ENCODE peak calls at places on chromosome 12, in seven cellular contexts. A is A549, N is PC-3, E is lung, R is stomach, W is astrocyte of the spinal cord, U is fibroblast of the aortic adventitia. Q is an unnamed sample.
A peak's percentile ranks its signal among the peaks of the same experiment; 100 is the strongest.

GRCh38 chr12:109738209-109738608 is 24.6 kb downstream of the FAM222A start:
- DNase-seq in A (no peak), N (no peak), E (no peak), R (peak; percentile 25), W (no peak), U (no peak), Q (no peak)

GRCh38 chr12:22410497-22410896 is 76.0 kb upstream of the ST8SIA1 start:
- DNase-seq in A (no peak), N (peak; percentile 93), E (no peak), R (no peak), W (no peak), U (no peak), Q (no peak)

GRCh38 chr12:111251099-111251498 is 117.8 kb downstream of the PHETA1 start:
- DNase-seq in A (no peak), N (no peak), E (no peak), R (no peak), W (no peak), U (no peak), Q (no peak)

GRCh38 chr12:85468356-85469157 is 188.5 kb downstream of the ALX1 start:
- DNase-seq in A (peak; percentile 28), N (peak; percentile 93), E (peak; percentile 39), R (peak; percentile 27), W (peak; percentile 69), U (peak; percentile 80), Q (peak; percentile 59)

GRCh38 chr12:2286051-2286450 is 233.3 kb downstream of the CACNA1C start:
- DNase-seq in A (no peak), N (no peak), E (no peak), R (no peak), W (no peak), U (no peak), Q (no peak)

GRCh38 chr12:68292157-68292940 is 38.9 kb upstream of the IL22 start:
- DNase-seq in A (no peak), N (no peak), E (no peak), R (no peak), W (no peak), U (no peak), Q (no peak)

GRCh38 chr12:85963322-85963721 is 89.2 kb downstream of the NTS start:
- DNase-seq in A (no peak), N (no peak), E (no peak), R (no peak), W (no peak), U (peak; percentile 8), Q (no peak)

GRCh38 chr12:20631711-20632110 is 63.4 kb upstream of the SLCO1C1 start:
- DNase-seq in A (no peak), N (no peak), E (no peak), R (no peak), W (peak; percentile 63), U (peak; percentile 88), Q (peak; percentile 85)

GRCh38 chr12:116693259-116694227 is 44.3 kb downstream of the SPRING1 start:
- DNase-seq in A (no peak), N (no peak), E (no peak), R (peak; percentile 35), W (no peak), U (no peak), Q (no peak)

GRCh38 chr12:93361159-93361919 is 16.4 kb upstream of the NUDT4 start:
- DNase-seq in A (no peak), N (no peak), E (no peak), R (no peak), W (peak; percentile 67), U (peak; percentile 88), Q (peak; percentile 74)

GRCh38 chr12:56894698-56895368 is 39.4 kb downstream of the SDR9C7 start:
- DNase-seq in A (no peak), N (peak; percentile 34), E (no peak), R (no peak), W (no peak), U (no peak), Q (no peak)
- TF ChIP-seq CTCF in A (no peak), N (no peak), E (no peak), R (no peak), W (no peak), U (no peak), Q (no peak)

GRCh38 chr12:30795660-30796507 is 41.1 kb upstream of the CAPRIN2 start:
- DNase-seq in A (peak; percentile 77), N (peak; percentile 77), E (peak; percentile 48), R (peak; percentile 37), W (peak; percentile 92), U (peak; percentile 77), Q (peak; percentile 35)
- TF ChIP-seq CTCF in A (no peak), N (no peak), E (no peak), R (no peak), W (no peak), U (peak; percentile 39), Q (peak; percentile 9)

DNA sequence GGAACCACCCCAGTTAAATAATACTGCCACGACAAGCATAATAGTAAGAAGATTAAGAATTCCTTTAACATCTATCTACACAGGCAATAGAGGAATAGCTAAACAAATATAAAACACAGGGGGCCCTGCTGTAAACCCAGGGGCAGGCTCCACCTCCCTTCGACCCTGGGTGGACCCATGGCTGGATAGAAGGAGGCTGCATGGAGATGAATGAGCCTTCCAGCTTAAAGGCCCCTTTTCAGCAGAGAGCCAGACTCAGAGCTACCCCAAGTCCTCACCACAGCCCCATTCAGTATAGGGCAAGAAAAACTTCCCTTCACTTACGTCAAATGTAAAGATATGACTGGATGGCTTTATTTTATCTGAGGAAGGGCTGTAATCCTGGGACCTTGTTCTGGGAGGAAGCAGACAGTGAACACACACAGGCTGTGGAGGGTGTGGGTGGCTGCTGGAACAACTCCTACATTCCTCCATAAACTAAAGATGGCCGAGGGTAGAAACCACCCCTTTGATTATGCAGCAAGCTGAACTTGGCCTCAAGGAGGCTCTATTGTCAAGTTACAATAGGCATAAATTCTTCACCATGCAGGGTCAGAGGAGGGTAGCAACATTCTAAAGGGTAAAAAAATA is 30.5 kb downstream of the NUAK1 start:
- DNase-seq in A (no peak), N (no peak), E (no peak), R (no peak), W (peak; percentile 73), U (peak; percentile 75), Q (peak; percentile 60)
- TF ChIP-seq CTCF in A (no peak), N (no peak), E (no peak), R (no peak), W (no peak), U (peak; percentile 39), Q (peak; percentile 30)

GRCh38 chr12:41932470-41932991 is 212.1 kb downstream of the GXYLT1 start:
- DNase-seq in A (no peak), N (peak; percentile 10), E (peak; percentile 46), R (peak; percentile 63), W (peak; percentile 33), U (peak; percentile 1), Q (no peak)
- TF ChIP-seq CTCF in A (no peak), N (no peak), E (no peak), R (no peak), W (no peak), U (no peak), Q (no peak)

GRCh38 chr12:108337235-108338223 is 1.6 kb downstream of the CMKLR1 start:
- DNase-seq in A (peak; percentile 60), N (peak; percentile 56), E (no peak), R (no peak), W (peak; percentile 12), U (no peak), Q (no peak)
- TF ChIP-seq CTCF in A (peak; percentile 41), N (peak; percentile 81), E (no peak), R (no peak), W (peak; percentile 57), U (peak; percentile 42), Q (peak; percentile 53)

DNA sequence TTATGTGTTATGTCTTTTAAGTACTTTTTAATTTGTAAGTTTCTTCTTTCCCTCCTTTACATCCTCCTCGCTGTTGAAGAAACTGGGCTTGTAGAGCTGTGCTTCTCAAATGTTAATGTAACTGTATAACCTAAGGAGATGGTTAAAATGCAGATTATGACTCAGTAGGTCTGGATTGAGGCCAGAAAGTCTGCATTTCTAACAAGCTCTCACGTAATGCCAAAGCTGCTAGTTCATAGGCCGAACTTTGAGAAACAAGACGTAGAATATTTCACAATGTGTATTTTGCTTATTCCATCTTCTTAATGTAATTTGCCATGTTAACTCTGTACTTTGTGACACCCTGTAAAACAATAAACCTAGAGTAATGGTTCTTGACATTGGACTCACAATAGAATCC is 193.3 kb upstream of the SYT1 start:
- DNase-seq in A (no peak), N (peak; percentile 60), E (no peak), R (no peak), W (peak; percentile 91), U (peak; percentile 87), Q (peak; percentile 75)
- TF ChIP-seq CTCF in A (no peak), N (no peak), E (no peak), R (no peak), W (no peak), U (no peak), Q (no peak)

DNA sequence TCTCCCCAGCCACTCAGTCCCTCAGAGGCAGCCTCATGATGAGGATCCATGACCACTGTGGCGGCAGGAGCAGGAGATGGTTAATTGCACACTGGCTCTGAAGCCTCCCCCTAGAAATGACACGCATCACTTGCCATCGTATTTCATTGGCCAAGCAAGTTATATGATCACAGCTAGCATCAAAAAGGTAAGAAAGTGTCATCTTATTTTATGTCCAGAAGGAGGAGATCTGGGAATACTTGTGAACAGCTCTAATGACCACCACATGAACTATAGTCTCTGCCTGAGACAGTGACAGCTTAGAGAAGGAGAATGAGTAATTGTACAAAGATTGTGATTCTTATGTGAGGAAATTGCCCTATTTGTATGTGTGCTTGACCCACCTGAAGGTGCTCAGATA is 363.4 kb downstream of the NUAK1 start:
- DNase-seq in A (no peak), N (peak; percentile 54), E (no peak), R (no peak), W (peak; percentile 35), U (peak; percentile 9), Q (no peak)
- TF ChIP-seq CTCF in A (no peak), N (peak; percentile 44), E (no peak), R (no peak), W (no peak), U (no peak), Q (no peak)

GRCh38 chr12:32084753-32085152 is 21.9 kb upstream of the BICD1 start:
- DNase-seq in A (no peak), N (no peak), E (no peak), R (no peak), W (no peak), U (no peak), Q (no peak)
- TF ChIP-seq CTCF in A (no peak), N (no peak), E (no peak), R (no peak), W (no peak), U (no peak), Q (no peak)

DNA sequence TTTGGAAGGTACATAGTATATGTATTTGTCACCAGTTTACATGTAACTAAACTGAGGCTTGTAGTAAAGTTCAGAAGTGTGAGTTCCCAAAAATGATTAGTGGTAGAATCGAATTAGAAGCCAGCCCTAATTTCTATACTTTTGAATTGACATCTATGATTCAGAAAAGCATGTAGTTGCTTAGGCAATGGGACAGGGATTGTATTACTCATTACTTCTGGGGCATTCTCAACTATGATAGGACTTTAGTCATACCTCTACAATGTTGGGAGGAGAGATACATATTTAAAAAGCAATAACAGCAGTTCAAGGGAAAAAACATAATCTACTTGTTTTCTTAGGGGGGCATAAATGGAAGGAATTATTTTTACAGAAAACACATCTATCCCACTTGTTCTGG is 277.9 kb upstream of the E2F7 start:
- DNase-seq in A (no peak), N (peak; percentile 63), E (no peak), R (no peak), W (peak; percentile 22), U (peak; percentile 59), Q (no peak)
- TF ChIP-seq CTCF in A (no peak), N (no peak), E (no peak), R (no peak), W (no peak), U (no peak), Q (no peak)